ENCODE peak calls at places on chromosomes 13 and 19, in five cellular contexts. L, D, P, F and Y are unnamed samples.
A peak's percentile ranks its signal among the peaks of the same experiment; 100 is the strongest.

GRCh38 chr19:40147693-40148347 is 43.4 kb upstream of the MAP3K10 start:
- DNase-seq in L (peak; percentile 75), D (no peak), P (peak; percentile 78), F (peak; percentile 17), Y (no peak)

GRCh38 chr13:110641055-110642015 is 26.0 kb downstream of the NAXD start:
- DNase-seq in L (peak; percentile 48), D (peak; percentile 47), P (peak; percentile 54), F (no peak), Y (no peak)

GRCh38 chr13:96792736-96793444 is 201.4 kb downstream of the OXGR1 start:
- DNase-seq in L (no peak), D (no peak), P (peak; percentile 45), F (no peak), Y (no peak)

GRCh38 chr19:49590971-49591730 is at the start of gene PRR12:
- DNase-seq in L (peak; percentile 63), D (peak; percentile 62), P (peak; percentile 77), F (no peak), Y (peak; percentile 49)

GRCh38 chr13:66618702-66619101 is 611.4 kb downstream of the PCDH9 start:
- DNase-seq in L (peak; percentile 46), D (no peak), P (peak; percentile 64), F (no peak), Y (no peak)

GRCh38 chr13:112391747-112392146 is 15.6 kb downstream of the SPACA7 start:
- DNase-seq in L (no peak), D (no peak), P (no peak), F (no peak), Y (no peak)

GRCh38 chr19:49425922-49426592 is 869 bp downstream of the GFY start:
- DNase-seq in L (no peak), D (no peak), P (no peak), F (no peak), Y (no peak)

GRCh38 chr19:50252887-50253268 is 49.5 kb downstream of the MYH14 start:
- DNase-seq in L (no peak), D (no peak), P (no peak), F (no peak), Y (no peak)

GRCh38 chr13:23510544-23510916 is 59.7 kb upstream of the TNFRSF19 start:
- DNase-seq in L (no peak), D (no peak), P (peak; percentile 50), F (peak; percentile 39), Y (no peak)

GRCh38 chr19:10567696-10568443 is 909 bp downstream of the CDKN2D start:
- DNase-seq in L (no peak), D (no peak), P (peak; percentile 36), F (no peak), Y (no peak)

GRCh38 chr19:54573330-54573872 is at the start of gene LILRA2:
- DNase-seq in L (no peak), D (no peak), P (no peak), F (no peak), Y (no peak)

GRCh38 chr19:22533761-22534160 is 100.4 kb upstream of the ZNF492 start:
- DNase-seq in L (no peak), D (no peak), P (no peak), F (no peak), Y (no peak)

GRCh38 chr13:111112196-111112595 is 2.9 kb upstream of the ARHGEF7 start:
- DNase-seq in L (no peak), D (no peak), P (no peak), F (no peak), Y (no peak)

GRCh38 chr13:91308299-91308698 is 39.2 kb upstream of the MIR17HG start:
- DNase-seq in L (no peak), D (no peak), P (no peak), F (no peak), Y (no peak)

GRCh38 chr13:45374917-45375316 is 33.9 kb upstream of the TPT1 start:
- DNase-seq in L (peak; percentile 54), D (no peak), P (peak; percentile 27), F (no peak), Y (no peak)

GRCh38 chr19:48394331-48395169 is 1.1 kb downstream of the GRIN2D start:
- DNase-seq in L (no peak), D (no peak), P (peak; percentile 36), F (no peak), Y (no peak)

GRCh38 chr13:109332501-109333499 is 453.6 kb downstream of the IRS2 start:
- DNase-seq in L (no peak), D (no peak), P (no peak), F (no peak), Y (no peak)

GRCh38 chr19:41909706-41910105 is 18.5 kb downstream of the ERFL start:
- DNase-seq in L (no peak), D (no peak), P (no peak), F (no peak), Y (no peak)

GRCh38 chr13:46909037-46909436 is 12.2 kb upstream of the HTR2A start:
- DNase-seq in L (peak; percentile 68), D (no peak), P (no peak), F (no peak), Y (no peak)

GRCh38 chr13:53743906-53744305 is 715.3 kb downstream of the OLFM4 start:
- DNase-seq in L (no peak), D (no peak), P (no peak), F (no peak), Y (no peak)

GRCh38 chr13:95115525-95115924 is 185.7 kb downstream of the ABCC4 start:
- DNase-seq in L (peak; percentile 61), D (no peak), P (no peak), F (no peak), Y (no peak)

GRCh38 chr13:48403151-48403631 is 9.7 kb downstream of the LPAR6 start:
- DNase-seq in L (no peak), D (no peak), P (peak; percentile 32), F (no peak), Y (no peak)

GRCh38 chr19:49997709-49998108 is 27.5 kb downstream of the VRK3 start:
- DNase-seq in L (peak; percentile 11), D (no peak), P (peak; percentile 34), F (no peak), Y (no peak)

DNA sequence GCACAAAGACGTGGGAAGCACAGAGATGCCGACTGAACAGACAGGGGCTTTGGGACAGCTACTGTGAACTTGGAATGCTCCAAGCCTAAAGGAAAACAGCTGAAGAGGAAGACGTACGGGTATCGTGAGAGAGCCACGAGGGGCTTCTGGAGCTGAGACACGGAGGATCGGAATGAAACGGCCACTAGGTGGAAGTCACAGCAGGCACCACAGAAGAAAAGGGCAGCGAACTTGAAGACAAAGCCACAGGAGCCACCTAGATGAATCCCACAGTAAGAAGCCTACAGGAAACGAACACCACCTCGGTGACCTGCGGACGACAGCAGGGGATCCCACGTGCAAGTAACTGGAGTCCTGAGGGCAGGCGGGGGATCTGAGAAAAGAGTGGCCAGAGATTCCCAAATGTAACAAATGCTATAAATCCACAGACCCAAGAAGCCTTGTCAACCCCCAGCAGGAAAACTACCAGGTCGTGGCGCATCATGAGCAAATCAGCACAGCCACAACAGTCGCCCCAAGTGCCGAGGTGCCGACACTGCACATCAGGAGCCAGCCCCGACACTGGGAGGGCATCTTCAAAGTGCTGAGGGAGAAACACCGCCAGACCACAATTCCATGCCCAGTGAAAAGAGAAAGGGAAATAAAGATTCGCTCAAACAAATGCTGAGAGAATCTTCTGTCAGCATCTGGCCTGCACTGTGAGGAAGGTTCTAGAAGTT is 39.3 kb upstream of the ISYNA1 start:
- DNase-seq in L (no peak), D (no peak), P (peak; percentile 54), F (no peak), Y (no peak)
- TF ChIP-seq CTCF in L (no peak), D (peak; percentile 13), P (no peak), F (peak; percentile 39), Y (peak; percentile 12)

DNA sequence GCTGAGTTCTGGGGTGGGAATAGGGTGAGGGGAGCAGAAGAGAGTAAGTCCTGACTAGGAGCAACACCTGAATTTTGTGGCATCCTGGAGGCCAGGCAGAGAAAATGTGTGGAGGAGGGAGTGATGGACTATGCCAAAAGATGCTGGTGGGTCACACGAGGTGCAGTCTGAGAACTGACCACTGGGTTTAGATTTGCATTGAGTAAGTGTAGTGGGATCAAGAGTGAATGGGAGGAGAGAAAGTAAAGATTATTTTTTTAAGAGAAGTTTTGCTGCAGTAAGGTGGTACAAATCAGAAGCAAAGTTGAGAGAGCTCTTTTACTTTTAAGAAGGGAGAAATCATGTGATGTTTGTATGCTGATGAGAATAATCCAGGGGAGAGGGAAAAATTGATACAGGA is 405.1 kb downstream of the DLEU7 start:
- DNase-seq in L (no peak), D (no peak), P (no peak), F (no peak), Y (no peak)
- TF ChIP-seq CTCF in L (no peak), D (no peak), P (no peak), F (no peak), Y (no peak)

DNA sequence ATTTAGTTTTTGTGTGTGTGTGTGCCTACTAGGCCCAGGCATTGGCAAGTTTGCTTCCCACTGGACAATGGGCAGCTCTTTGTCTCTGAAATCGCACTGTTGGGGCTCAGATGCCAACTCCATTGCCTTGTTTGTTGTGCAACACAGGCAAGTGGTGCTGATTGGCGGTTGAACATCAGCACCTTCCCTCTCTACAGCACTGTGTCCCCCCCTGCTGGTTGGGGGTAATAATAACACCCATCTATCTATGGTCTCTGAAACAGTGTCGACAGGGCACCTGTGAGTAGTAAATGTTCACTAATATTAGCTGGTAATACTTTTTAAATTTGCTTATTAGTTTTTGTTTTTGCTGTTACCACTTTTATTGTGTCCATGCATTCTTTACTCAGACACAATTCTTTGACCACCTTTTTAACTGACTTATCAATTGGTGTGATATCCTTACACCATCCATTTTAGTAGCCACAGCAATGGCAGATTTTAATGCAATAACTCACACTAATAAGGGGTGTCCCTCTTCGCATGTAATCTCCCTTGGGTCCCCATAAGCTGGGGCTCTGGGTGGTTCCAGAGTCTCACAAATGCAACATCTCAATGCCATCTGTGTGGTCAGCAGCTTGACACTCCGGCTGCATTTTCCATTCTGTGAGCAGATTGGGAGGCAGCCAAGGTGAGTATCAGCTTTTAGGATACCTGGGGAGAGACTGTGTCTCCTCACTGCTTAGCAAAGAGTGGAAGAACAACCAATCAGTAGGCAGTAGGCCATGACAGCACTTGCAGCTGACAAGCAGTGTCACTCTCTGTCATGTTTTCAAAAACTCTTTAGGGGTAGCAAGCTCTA is 47.7 kb upstream of the UQCRFS1 start:
- DNase-seq in L (no peak), D (no peak), P (peak; percentile 3), F (no peak), Y (peak; percentile 23)
- TF ChIP-seq CTCF in L (peak; percentile 30), D (peak; percentile 34), P (peak; percentile 26), F (peak; percentile 37), Y (peak; percentile 65)

GRCh38 chr13:103403814-103404213 is 337.6 kb upstream of the SLC10A2 start:
- DNase-seq in L (no peak), D (no peak), P (no peak), F (no peak), Y (no peak)
- TF ChIP-seq CTCF in L (no peak), D (no peak), P (no peak), F (no peak), Y (no peak)